ENCODE peak calls at places on chromosomes 6 and 20, in seven cellular contexts. One of them, this sample, is unnamed.
A peak's percentile ranks its signal among the peaks of the same experiment; 100 is the strongest.

GRCh38 chr6:169487579-169488205 is 214.1 kb downstream of the WDR27 start:
- DNase-seq in adrenal gland: no peak
- DNase-seq in A549: no peak
- DNase-seq in upper lobe of left lung: no peak
- DNase-seq in tibial nerve: no peak
- DNase-seq in OCI-LY7: no peak
- DNase-seq in brain microvascular endothelial cell: no peak
- DNase-seq in this sample: no peak

GRCh38 chr6:79702701-79703100 is 71.6 kb downstream of the SH3BGRL2 start:
- DNase-seq in adrenal gland: no peak
- DNase-seq in A549: no peak
- DNase-seq in upper lobe of left lung: no peak
- DNase-seq in tibial nerve: no peak
- DNase-seq in OCI-LY7: no peak
- DNase-seq in brain microvascular endothelial cell: no peak
- DNase-seq in this sample: no peak

GRCh38 chr20:460180-460579 is 2.2 kb downstream of the TBC1D20 start:
- DNase-seq in adrenal gland: no peak
- DNase-seq in A549: no peak
- DNase-seq in upper lobe of left lung: no peak
- DNase-seq in tibial nerve: no peak
- DNase-seq in OCI-LY7: no peak
- DNase-seq in brain microvascular endothelial cell: no peak
- DNase-seq in this sample: no peak

GRCh38 chr6:43036712-43037111 is 15.3 kb downstream of the RRP36 start:
- DNase-seq in adrenal gland: no peak
- DNase-seq in A549: no peak
- DNase-seq in upper lobe of left lung: no peak
- DNase-seq in tibial nerve: no peak
- DNase-seq in OCI-LY7: no peak
- DNase-seq in brain microvascular endothelial cell: no peak
- DNase-seq in this sample: no peak

GRCh38 chr6:391559-392440 is at the start of gene IRF4:
- DNase-seq in adrenal gland: no peak
- DNase-seq in A549: no peak
- DNase-seq in upper lobe of left lung: no peak
- DNase-seq in tibial nerve: no peak
- DNase-seq in OCI-LY7: peak; percentile 84
- DNase-seq in brain microvascular endothelial cell: no peak
- DNase-seq in this sample: no peak

GRCh38 chr6:144820270-144820669 is 535.1 kb downstream of the UTRN start:
- DNase-seq in adrenal gland: no peak
- DNase-seq in A549: no peak
- DNase-seq in upper lobe of left lung: no peak
- DNase-seq in tibial nerve: no peak
- DNase-seq in OCI-LY7: no peak
- DNase-seq in brain microvascular endothelial cell: no peak
- DNase-seq in this sample: no peak

GRCh38 chr6:89941031-89941775 is 46.9 kb downstream of the GJA10 start:
- DNase-seq in adrenal gland: no peak
- DNase-seq in A549: no peak
- DNase-seq in upper lobe of left lung: peak; percentile 48
- DNase-seq in tibial nerve: peak; percentile 56
- DNase-seq in OCI-LY7: no peak
- DNase-seq in brain microvascular endothelial cell: no peak
- DNase-seq in this sample: no peak

GRCh38 chr6:3571206-3571815 is 114.5 kb upstream of the SLC22A23 start:
- DNase-seq in adrenal gland: no peak
- DNase-seq in A549: no peak
- DNase-seq in upper lobe of left lung: no peak
- DNase-seq in tibial nerve: no peak
- DNase-seq in OCI-LY7: no peak
- DNase-seq in brain microvascular endothelial cell: no peak
- DNase-seq in this sample: peak; percentile 28

GRCh38 chr20:1798982-1799381 is 96.2 kb upstream of the SIRPA start:
- DNase-seq in adrenal gland: no peak
- DNase-seq in A549: no peak
- DNase-seq in upper lobe of left lung: no peak
- DNase-seq in tibial nerve: no peak
- DNase-seq in OCI-LY7: no peak
- DNase-seq in brain microvascular endothelial cell: no peak
- DNase-seq in this sample: no peak

GRCh38 chr6:153947817-153948447 is 91.1 kb upstream of the OPRM1 start:
- DNase-seq in adrenal gland: peak; percentile 19
- DNase-seq in A549: no peak
- DNase-seq in upper lobe of left lung: peak; percentile 21
- DNase-seq in tibial nerve: peak; percentile 32
- DNase-seq in OCI-LY7: peak; percentile 16
- DNase-seq in brain microvascular endothelial cell: peak; percentile 46
- DNase-seq in this sample: peak; percentile 65

GRCh38 chr6:138416201-138416600 is 12.2 kb downstream of the HEBP2 start:
- DNase-seq in adrenal gland: no peak
- DNase-seq in A549: no peak
- DNase-seq in upper lobe of left lung: no peak
- DNase-seq in tibial nerve: no peak
- DNase-seq in OCI-LY7: no peak
- DNase-seq in brain microvascular endothelial cell: no peak
- DNase-seq in this sample: no peak

GRCh38 chr6:37059344-37060194 is 54.1 kb downstream of the FGD2 start:
- DNase-seq in adrenal gland: peak; percentile 83
- DNase-seq in A549: peak; percentile 89
- DNase-seq in upper lobe of left lung: peak; percentile 83
- DNase-seq in tibial nerve: peak; percentile 52
- DNase-seq in OCI-LY7: no peak
- DNase-seq in brain microvascular endothelial cell: peak; percentile 95
- DNase-seq in this sample: peak; percentile 79

GRCh38 chr6:45838996-45839395 is 176.7 kb downstream of the CLIC5 start:
- DNase-seq in adrenal gland: no peak
- DNase-seq in A549: no peak
- DNase-seq in upper lobe of left lung: no peak
- DNase-seq in tibial nerve: no peak
- DNase-seq in OCI-LY7: no peak
- DNase-seq in brain microvascular endothelial cell: no peak
- DNase-seq in this sample: no peak

GRCh38 chr6:119858901-119859300 is 509.3 kb upstream of the MAN1A1 start:
- DNase-seq in adrenal gland: no peak
- DNase-seq in A549: no peak
- DNase-seq in upper lobe of left lung: no peak
- DNase-seq in tibial nerve: no peak
- DNase-seq in OCI-LY7: no peak
- DNase-seq in brain microvascular endothelial cell: no peak
- DNase-seq in this sample: no peak

GRCh38 chr20:53001502-53002301 is 29.5 kb downstream of the TSHZ2 start:
- DNase-seq in adrenal gland: no peak
- DNase-seq in A549: no peak
- DNase-seq in upper lobe of left lung: no peak
- DNase-seq in tibial nerve: no peak
- DNase-seq in OCI-LY7: peak; percentile 91
- DNase-seq in brain microvascular endothelial cell: no peak
- DNase-seq in this sample: no peak

GRCh38 chr6:109069746-109070145 is 24.9 kb downstream of the SESN1 start:
- DNase-seq in adrenal gland: no peak
- DNase-seq in A549: no peak
- DNase-seq in upper lobe of left lung: no peak
- DNase-seq in tibial nerve: no peak
- DNase-seq in OCI-LY7: no peak
- DNase-seq in brain microvascular endothelial cell: no peak
- DNase-seq in this sample: no peak

GRCh38 chr20:49811825-49812462 is 684 bp upstream of the SLC9A8 start:
- DNase-seq in adrenal gland: no peak
- DNase-seq in A549: no peak
- DNase-seq in upper lobe of left lung: no peak
- DNase-seq in tibial nerve: no peak
- DNase-seq in OCI-LY7: no peak
- DNase-seq in brain microvascular endothelial cell: peak; percentile 29
- DNase-seq in this sample: no peak

DNA sequence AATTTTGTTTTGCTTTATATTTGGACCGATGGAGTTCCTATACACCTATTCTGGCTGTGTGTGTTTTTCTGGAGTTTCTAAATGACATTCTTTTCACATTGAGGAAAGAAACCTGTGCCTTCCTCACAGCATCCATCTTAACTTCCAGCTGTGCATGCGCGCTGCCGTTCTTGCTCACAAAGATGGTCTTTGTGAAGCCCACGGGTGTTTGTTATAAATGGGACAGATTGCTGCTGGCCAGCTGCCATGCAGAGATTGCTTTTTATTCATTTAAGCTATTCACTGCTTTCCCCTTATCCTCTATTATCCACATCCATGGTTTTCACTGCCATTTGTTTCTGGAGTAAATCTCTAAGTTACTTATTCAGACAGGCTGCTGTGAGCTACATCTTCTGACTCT is 54.2 kb downstream of the SYNDIG1 start:
- DNase-seq in adrenal gland: no peak
- DNase-seq in A549: no peak
- DNase-seq in upper lobe of left lung: no peak
- DNase-seq in tibial nerve: no peak
- DNase-seq in OCI-LY7: no peak
- DNase-seq in brain microvascular endothelial cell: no peak
- DNase-seq in this sample: no peak
- H3K27ac ChIP-seq in adrenal gland: no peak overlapping the region
- H3K27ac ChIP-seq in A549: no peak overlapping the region
- H3K27ac ChIP-seq in upper lobe of left lung: no peak overlapping the region
- H3K27ac ChIP-seq in tibial nerve: no peak overlapping the region
- H3K27ac ChIP-seq in OCI-LY7: no peak overlapping the region
- H3K27ac ChIP-seq in brain microvascular endothelial cell: no peak overlapping the region
- H3K27ac ChIP-seq in this sample: no peak overlapping the region

GRCh38 chr20:41249781-41250281 is 67.7 kb downstream of the ZHX3 start:
- DNase-seq in adrenal gland: no peak
- DNase-seq in A549: no peak
- DNase-seq in upper lobe of left lung: no peak
- DNase-seq in tibial nerve: no peak
- DNase-seq in OCI-LY7: peak; percentile 31
- DNase-seq in brain microvascular endothelial cell: peak; percentile 45
- DNase-seq in this sample: no peak

GRCh38 chr20:41249371-41249770 is 68.2 kb downstream of the ZHX3 start:
- DNase-seq in adrenal gland: peak; percentile 93
- DNase-seq in A549: no peak
- DNase-seq in upper lobe of left lung: peak; percentile 29
- DNase-seq in tibial nerve: peak; percentile 67
- DNase-seq in OCI-LY7: no peak
- DNase-seq in brain microvascular endothelial cell: peak; percentile 92
- DNase-seq in this sample: peak; percentile 46

GRCh38 chr20:41248371-41249024 is 69.0 kb downstream of the ZHX3 start:
- DNase-seq in adrenal gland: no peak
- DNase-seq in A549: no peak
- DNase-seq in upper lobe of left lung: no peak
- DNase-seq in tibial nerve: peak; percentile 61
- DNase-seq in OCI-LY7: peak; percentile 13
- DNase-seq in brain microvascular endothelial cell: peak; percentile 48
- DNase-seq in this sample: no peak

GRCh38 chr20:41245086-41245707 is 72.3 kb downstream of the ZHX3 start:
- DNase-seq in adrenal gland: no peak
- DNase-seq in A549: no peak
- DNase-seq in upper lobe of left lung: no peak
- DNase-seq in tibial nerve: no peak
- DNase-seq in OCI-LY7: no peak
- DNase-seq in brain microvascular endothelial cell: no peak
- DNase-seq in this sample: no peak

GRCh38 chr20:41247523-41248370 is 69.8 kb downstream of the ZHX3 start:
- DNase-seq in adrenal gland: no peak
- DNase-seq in A549: no peak
- DNase-seq in upper lobe of left lung: no peak
- DNase-seq in tibial nerve: no peak
- DNase-seq in OCI-LY7: no peak
- DNase-seq in brain microvascular endothelial cell: no peak
- DNase-seq in this sample: no peak
- H3K27ac ChIP-seq in adrenal gland: peak overlapping the region; percentile 37
- H3K27ac ChIP-seq in A549: no peak overlapping the region
- H3K27ac ChIP-seq in upper lobe of left lung: peak overlapping the region; percentile 79
- H3K27ac ChIP-seq in tibial nerve: peak overlapping the region; percentile 83
- H3K27ac ChIP-seq in OCI-LY7: no peak overlapping the region
- H3K27ac ChIP-seq in brain microvascular endothelial cell: peak overlapping the region; percentile 81
- H3K27ac ChIP-seq in this sample: peak overlapping the region; percentile 99

DNA sequence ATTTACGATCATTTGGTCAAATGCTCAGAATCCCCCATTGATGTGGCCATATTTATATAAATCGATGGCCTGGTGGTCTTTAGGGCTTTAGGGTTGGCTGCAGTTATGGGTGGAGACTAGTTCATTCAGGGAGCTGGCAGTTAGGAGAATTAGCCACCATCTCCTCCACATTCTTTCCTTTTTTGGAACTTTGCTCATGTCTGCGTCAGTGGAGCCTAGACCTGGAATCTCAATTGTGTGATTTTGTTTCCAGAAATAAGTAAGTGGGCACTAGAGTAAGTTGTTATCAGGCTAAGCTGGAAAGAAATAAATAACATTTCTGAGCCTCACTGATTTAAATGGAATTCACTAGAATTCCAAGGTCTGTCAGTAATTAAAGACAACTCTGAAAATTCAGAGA is 29.0 kb upstream of the ELOVL5 start:
- DNase-seq in adrenal gland: no peak
- DNase-seq in A549: no peak
- DNase-seq in upper lobe of left lung: no peak
- DNase-seq in tibial nerve: no peak
- DNase-seq in OCI-LY7: no peak
- DNase-seq in brain microvascular endothelial cell: no peak
- DNase-seq in this sample: no peak
- H3K27ac ChIP-seq in adrenal gland: no peak overlapping the region
- H3K27ac ChIP-seq in A549: no peak overlapping the region
- H3K27ac ChIP-seq in upper lobe of left lung: no peak overlapping the region
- H3K27ac ChIP-seq in tibial nerve: no peak overlapping the region
- H3K27ac ChIP-seq in OCI-LY7: no peak overlapping the region
- H3K27ac ChIP-seq in brain microvascular endothelial cell: no peak overlapping the region
- H3K27ac ChIP-seq in this sample: no peak overlapping the region

GRCh38 chr20:3902446-3902845 is 13.3 kb downstream of the PANK2 start:
- DNase-seq in adrenal gland: no peak
- DNase-seq in A549: no peak
- DNase-seq in upper lobe of left lung: no peak
- DNase-seq in tibial nerve: no peak
- DNase-seq in OCI-LY7: no peak
- DNase-seq in brain microvascular endothelial cell: no peak
- DNase-seq in this sample: no peak

GRCh38 chr20:3901028-3901746 is 12.0 kb downstream of the PANK2 start:
- DNase-seq in adrenal gland: no peak
- DNase-seq in A549: no peak
- DNase-seq in upper lobe of left lung: no peak
- DNase-seq in tibial nerve: no peak
- DNase-seq in OCI-LY7: no peak
- DNase-seq in brain microvascular endothelial cell: no peak
- DNase-seq in this sample: no peak

GRCh38 chr20:3900187-3900604 is 11.0 kb downstream of the PANK2 start:
- DNase-seq in adrenal gland: no peak
- DNase-seq in A549: no peak
- DNase-seq in upper lobe of left lung: no peak
- DNase-seq in tibial nerve: no peak
- DNase-seq in OCI-LY7: no peak
- DNase-seq in brain microvascular endothelial cell: no peak
- DNase-seq in this sample: no peak

GRCh38 chr20:3904224-3904623 is 15.0 kb downstream of the PANK2 start:
- DNase-seq in adrenal gland: no peak
- DNase-seq in A549: no peak
- DNase-seq in upper lobe of left lung: no peak
- DNase-seq in tibial nerve: no peak
- DNase-seq in OCI-LY7: no peak
- DNase-seq in brain microvascular endothelial cell: no peak
- DNase-seq in this sample: no peak

DNA sequence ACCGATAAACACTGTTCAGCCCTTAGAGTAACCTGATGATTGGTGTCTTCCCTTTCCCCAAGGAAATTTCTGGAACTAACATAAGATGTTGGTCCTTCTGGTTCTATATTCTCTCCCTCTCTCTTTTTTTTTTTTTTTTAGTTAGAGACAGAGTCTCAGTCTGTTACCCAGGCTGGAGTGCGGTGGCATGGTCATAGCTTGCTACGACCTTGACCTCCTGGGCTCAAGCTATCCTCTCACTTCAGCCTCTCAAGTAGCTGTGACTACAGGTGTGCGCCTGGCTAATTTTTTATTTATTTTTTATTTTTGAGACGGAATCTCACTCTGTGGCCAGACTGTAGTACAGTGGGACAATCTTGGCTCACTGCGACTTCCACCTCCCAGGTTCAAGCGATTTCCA is 12.9 kb downstream of the PANK2 start:
- DNase-seq in adrenal gland: no peak
- DNase-seq in A549: no peak
- DNase-seq in upper lobe of left lung: no peak
- DNase-seq in tibial nerve: no peak
- DNase-seq in OCI-LY7: no peak
- DNase-seq in brain microvascular endothelial cell: no peak
- DNase-seq in this sample: no peak
- H3K27ac ChIP-seq in adrenal gland: no peak overlapping the region
- H3K27ac ChIP-seq in A549: no peak overlapping the region
- H3K27ac ChIP-seq in upper lobe of left lung: peak overlapping the region; percentile 30
- H3K27ac ChIP-seq in tibial nerve: no peak overlapping the region
- H3K27ac ChIP-seq in OCI-LY7: peak overlapping the region; percentile 35
- H3K27ac ChIP-seq in brain microvascular endothelial cell: no peak overlapping the region
- H3K27ac ChIP-seq in this sample: peak overlapping the region; percentile 37